ENCODE peak calls at places on chromosomes 12 and 14, in six cellular contexts. One of them, this sample, is unnamed.
A peak's percentile ranks its signal among the peaks of the same experiment; 100 is the strongest.

GRCh38 chr12:123071401-123072304 is 79.2 kb downstream of the PITPNM2 start:
- DNase-seq in uterus: no peak
- DNase-seq in keratinocyte: no peak
- DNase-seq in mammary epithelial cell: no peak
- DNase-seq in left ventricle myocardium inferior: peak; percentile 59
- DNase-seq in brain microvascular endothelial cell: no peak
- DNase-seq in this sample: no peak

GRCh38 chr14:103704708-103705107 is 10.5 kb downstream of the XRCC3 start:
- DNase-seq in uterus: no peak
- DNase-seq in keratinocyte: no peak
- DNase-seq in mammary epithelial cell: no peak
- DNase-seq in left ventricle myocardium inferior: no peak
- DNase-seq in brain microvascular endothelial cell: no peak
- DNase-seq in this sample: no peak

GRCh38 chr14:88841741-88842140 is 17.3 kb downstream of the TTC8 start:
- DNase-seq in uterus: no peak
- DNase-seq in keratinocyte: no peak
- DNase-seq in mammary epithelial cell: peak; percentile 23
- DNase-seq in left ventricle myocardium inferior: no peak
- DNase-seq in brain microvascular endothelial cell: no peak
- DNase-seq in this sample: no peak

GRCh38 chr12:42237853-42238239 is 202 bp downstream of the YAF2 start:
- DNase-seq in uterus: no peak
- DNase-seq in keratinocyte: no peak
- DNase-seq in mammary epithelial cell: no peak
- DNase-seq in left ventricle myocardium inferior: no peak
- DNase-seq in brain microvascular endothelial cell: no peak
- DNase-seq in this sample: no peak

GRCh38 chr12:84727964-84728363 is 184.6 kb downstream of the SLC6A15 start:
- DNase-seq in uterus: no peak
- DNase-seq in keratinocyte: peak; percentile 26
- DNase-seq in mammary epithelial cell: peak; percentile 76
- DNase-seq in left ventricle myocardium inferior: no peak
- DNase-seq in brain microvascular endothelial cell: peak; percentile 14
- DNase-seq in this sample: peak; percentile 27

GRCh38 chr12:95118788-95119179 is 45.4 kb upstream of the NR2C1 start:
- DNase-seq in uterus: no peak
- DNase-seq in keratinocyte: no peak
- DNase-seq in mammary epithelial cell: no peak
- DNase-seq in left ventricle myocardium inferior: no peak
- DNase-seq in brain microvascular endothelial cell: no peak
- DNase-seq in this sample: peak; percentile 54

GRCh38 chr12:74725154-74725553 is 187.5 kb downstream of the ATXN7L3B start:
- DNase-seq in uterus: no peak
- DNase-seq in keratinocyte: no peak
- DNase-seq in mammary epithelial cell: no peak
- DNase-seq in left ventricle myocardium inferior: no peak
- DNase-seq in brain microvascular endothelial cell: peak; percentile 44
- DNase-seq in this sample: peak; percentile 73

GRCh38 chr12:89470741-89471504 is 53.7 kb downstream of the GALNT4 start:
- DNase-seq in uterus: no peak
- DNase-seq in keratinocyte: no peak
- DNase-seq in mammary epithelial cell: peak; percentile 21
- DNase-seq in left ventricle myocardium inferior: no peak
- DNase-seq in brain microvascular endothelial cell: no peak
- DNase-seq in this sample: peak; percentile 71

GRCh38 chr12:46218509-46219095 is 50.2 kb downstream of the SLC38A1 start:
- DNase-seq in uterus: no peak
- DNase-seq in keratinocyte: no peak
- DNase-seq in mammary epithelial cell: peak; percentile 15
- DNase-seq in left ventricle myocardium inferior: no peak
- DNase-seq in brain microvascular endothelial cell: no peak
- DNase-seq in this sample: no peak

GRCh38 chr12:7096006-7096903 is 4.0 kb upstream of the C1R start:
- DNase-seq in uterus: no peak
- DNase-seq in keratinocyte: no peak
- DNase-seq in mammary epithelial cell: no peak
- DNase-seq in left ventricle myocardium inferior: no peak
- DNase-seq in brain microvascular endothelial cell: no peak
- DNase-seq in this sample: no peak

GRCh38 chr12:10221846-10222245 is 9.2 kb downstream of the GABARAPL1 start:
- DNase-seq in uterus: no peak
- DNase-seq in keratinocyte: no peak
- DNase-seq in mammary epithelial cell: peak; percentile 81
- DNase-seq in left ventricle myocardium inferior: no peak
- DNase-seq in brain microvascular endothelial cell: no peak
- DNase-seq in this sample: no peak

GRCh38 chr14:96829791-96830190 is 32.6 kb downstream of the VRK1 start:
- DNase-seq in uterus: no peak
- DNase-seq in keratinocyte: no peak
- DNase-seq in mammary epithelial cell: no peak
- DNase-seq in left ventricle myocardium inferior: no peak
- DNase-seq in brain microvascular endothelial cell: no peak
- DNase-seq in this sample: no peak

GRCh38 chr14:94320243-94320642 is 2.9 kb downstream of the SERPINA6 start:
- DNase-seq in uterus: no peak
- DNase-seq in keratinocyte: no peak
- DNase-seq in mammary epithelial cell: peak; percentile 88
- DNase-seq in left ventricle myocardium inferior: no peak
- DNase-seq in brain microvascular endothelial cell: no peak
- DNase-seq in this sample: no peak

GRCh38 chr12:2958432-2959193 is 584 bp upstream of the TEAD4 start:
- DNase-seq in uterus: peak; percentile 33
- DNase-seq in keratinocyte: peak; percentile 64
- DNase-seq in mammary epithelial cell: peak; percentile 84
- DNase-seq in left ventricle myocardium inferior: peak; percentile 65
- DNase-seq in brain microvascular endothelial cell: peak; percentile 58
- DNase-seq in this sample: peak; percentile 86

GRCh38 chr12:78392918-78393317 is 471.7 kb upstream of the SYT1 start:
- DNase-seq in uterus: no peak
- DNase-seq in keratinocyte: no peak
- DNase-seq in mammary epithelial cell: peak; percentile 2
- DNase-seq in left ventricle myocardium inferior: no peak
- DNase-seq in brain microvascular endothelial cell: peak; percentile 32
- DNase-seq in this sample: peak; percentile 79

GRCh38 chr12:32400866-32401265 is 1.5 kb downstream of the FGD4 start:
- DNase-seq in uterus: no peak
- DNase-seq in keratinocyte: no peak
- DNase-seq in mammary epithelial cell: no peak
- DNase-seq in left ventricle myocardium inferior: no peak
- DNase-seq in brain microvascular endothelial cell: no peak
- DNase-seq in this sample: no peak

GRCh38 chr12:85357609-85358008 is 77.6 kb downstream of the ALX1 start:
- DNase-seq in uterus: no peak
- DNase-seq in keratinocyte: no peak
- DNase-seq in mammary epithelial cell: no peak
- DNase-seq in left ventricle myocardium inferior: no peak
- DNase-seq in brain microvascular endothelial cell: no peak
- DNase-seq in this sample: no peak

GRCh38 chr12:51814311-51815088 is 34.0 kb downstream of the FIGNL2 start:
- DNase-seq in uterus: peak; percentile 51
- DNase-seq in keratinocyte: no peak
- DNase-seq in mammary epithelial cell: peak; percentile 18
- DNase-seq in left ventricle myocardium inferior: peak; percentile 81
- DNase-seq in brain microvascular endothelial cell: peak; percentile 25
- DNase-seq in this sample: peak; percentile 89

GRCh38 chr14:65226824-65227604 is 124.7 kb upstream of the MAX start:
- DNase-seq in uterus: no peak
- DNase-seq in keratinocyte: no peak
- DNase-seq in mammary epithelial cell: no peak
- DNase-seq in left ventricle myocardium inferior: no peak
- DNase-seq in brain microvascular endothelial cell: no peak
- DNase-seq in this sample: peak; percentile 80

GRCh38 chr14:44782775-44783238 is 178.9 kb downstream of the KLHL28 start:
- DNase-seq in uterus: no peak
- DNase-seq in keratinocyte: no peak
- DNase-seq in mammary epithelial cell: no peak
- DNase-seq in left ventricle myocardium inferior: no peak
- DNase-seq in brain microvascular endothelial cell: no peak
- DNase-seq in this sample: no peak

GRCh38 chr14:102140750-102141145 is 1.1 kb downstream of the WDR20 start:
- DNase-seq in uterus: no peak
- DNase-seq in keratinocyte: no peak
- DNase-seq in mammary epithelial cell: peak; percentile 33
- DNase-seq in left ventricle myocardium inferior: no peak
- DNase-seq in brain microvascular endothelial cell: no peak
- DNase-seq in this sample: no peak

GRCh38 chr12:26906704-26907103 is 31.1 kb downstream of the INTS13 start:
- DNase-seq in uterus: no peak
- DNase-seq in keratinocyte: no peak
- DNase-seq in mammary epithelial cell: peak; percentile 14
- DNase-seq in left ventricle myocardium inferior: no peak
- DNase-seq in brain microvascular endothelial cell: no peak
- DNase-seq in this sample: no peak

DNA sequence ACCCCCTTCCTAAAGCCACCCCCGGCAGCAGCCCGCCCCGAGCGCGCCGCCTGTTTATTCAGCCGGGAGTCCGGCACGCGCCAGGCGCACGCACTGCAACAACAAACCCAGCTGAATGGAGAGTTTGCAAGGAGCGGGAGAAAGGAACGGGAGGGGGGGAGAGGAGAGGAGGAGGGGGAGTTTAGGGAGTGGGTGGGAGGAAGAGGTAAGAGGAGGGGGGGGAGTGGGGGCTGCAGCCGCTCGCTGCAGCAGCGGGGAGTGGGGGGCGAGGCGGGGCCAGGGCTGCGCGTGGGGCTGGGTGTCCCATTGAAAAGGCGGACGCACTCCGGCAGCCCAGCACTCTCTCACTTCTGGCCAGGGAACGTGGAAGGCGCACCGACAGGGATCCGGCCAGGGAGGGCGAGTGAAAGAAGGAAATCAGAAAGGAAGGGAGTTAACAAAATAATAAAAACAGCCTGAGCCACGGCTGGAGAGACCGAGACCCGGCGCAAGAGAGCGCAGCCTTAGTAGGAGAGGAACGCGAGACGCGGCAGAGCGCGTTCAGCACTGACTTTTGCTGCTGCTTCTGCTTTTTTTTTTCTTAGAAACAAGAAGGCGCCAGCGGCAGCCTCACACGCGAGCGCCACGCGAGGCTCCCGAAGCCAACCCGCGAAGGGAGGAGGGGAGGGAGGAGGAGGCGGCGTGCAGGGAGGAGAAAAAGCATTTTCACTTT is at the start of gene ASCL1:
- DNase-seq in uterus: no peak
- DNase-seq in keratinocyte: no peak
- DNase-seq in mammary epithelial cell: peak; percentile 33
- DNase-seq in left ventricle myocardium inferior: no peak
- DNase-seq in brain microvascular endothelial cell: no peak
- DNase-seq in this sample: peak; percentile 60
- H3K4me3 ChIP-seq in uterus: peak within 1 kb of the TSS; percentile 27
- H3K4me3 ChIP-seq in keratinocyte: peak within 1 kb of the TSS; percentile 61
- H3K4me3 ChIP-seq in mammary epithelial cell: peak within 1 kb of the TSS; percentile 7
- H3K4me3 ChIP-seq in left ventricle myocardium inferior: peak within 1 kb of the TSS; percentile 62
- H3K4me3 ChIP-seq in brain microvascular endothelial cell: peak within 1 kb of the TSS; percentile 42
- H3K4me3 ChIP-seq in this sample: peak within 1 kb of the TSS; percentile 77

GRCh38 chr14:58275527-58276190 is 22.7 kb upstream of the ARID4A start:
- DNase-seq in uterus: no peak
- DNase-seq in keratinocyte: no peak
- DNase-seq in mammary epithelial cell: no peak
- DNase-seq in left ventricle myocardium inferior: no peak
- DNase-seq in brain microvascular endothelial cell: no peak
- DNase-seq in this sample: peak; percentile 20
- H3K36me3 ChIP-seq in uterus: no peaks in the 10 kb centered on the region
- H3K36me3 ChIP-seq in keratinocyte: peaks cover 21% of the 10 kb centered on the region
- H3K36me3 ChIP-seq in mammary epithelial cell: peaks cover 31% of the 10 kb centered on the region
- H3K36me3 ChIP-seq in left ventricle myocardium inferior: peaks cover 63% of the 10 kb centered on the region
- H3K36me3 ChIP-seq in brain microvascular endothelial cell: peaks cover 27% of the 10 kb centered on the region
- H3K36me3 ChIP-seq in this sample: peaks cover 71% of the 10 kb centered on the region

GRCh38 chr14:105045710-105046326 is 19.4 kb downstream of the GPR132 start:
- DNase-seq in uterus: peak; percentile 88
- DNase-seq in keratinocyte: no peak
- DNase-seq in mammary epithelial cell: peak; percentile 59
- DNase-seq in left ventricle myocardium inferior: peak; percentile 89
- DNase-seq in brain microvascular endothelial cell: peak; percentile 64
- DNase-seq in this sample: peak; percentile 96
- H3K4me3 ChIP-seq in uterus: no peak overlapping the region
- H3K4me3 ChIP-seq in keratinocyte: no peak overlapping the region
- H3K4me3 ChIP-seq in mammary epithelial cell: no peak overlapping the region
- H3K4me3 ChIP-seq in left ventricle myocardium inferior: no peak overlapping the region
- H3K4me3 ChIP-seq in brain microvascular endothelial cell: peak overlapping the region; percentile 29
- H3K4me3 ChIP-seq in this sample: no peak overlapping the region

GRCh38 chr12:47602330-47602729 is 103.5 kb downstream of the RPAP3 start:
- DNase-seq in uterus: no peak
- DNase-seq in keratinocyte: no peak
- DNase-seq in mammary epithelial cell: no peak
- DNase-seq in left ventricle myocardium inferior: no peak
- DNase-seq in brain microvascular endothelial cell: peak; percentile 83
- DNase-seq in this sample: peak; percentile 42

GRCh38 chr12:47601071-47601470 is 104.8 kb downstream of the RPAP3 start:
- DNase-seq in uterus: no peak
- DNase-seq in keratinocyte: no peak
- DNase-seq in mammary epithelial cell: no peak
- DNase-seq in left ventricle myocardium inferior: no peak
- DNase-seq in brain microvascular endothelial cell: no peak
- DNase-seq in this sample: no peak

GRCh38 chr12:47604474-47604873 is 101.4 kb downstream of the RPAP3 start:
- DNase-seq in uterus: no peak
- DNase-seq in keratinocyte: no peak
- DNase-seq in mammary epithelial cell: peak; percentile 72
- DNase-seq in left ventricle myocardium inferior: no peak
- DNase-seq in brain microvascular endothelial cell: peak; percentile 50
- DNase-seq in this sample: peak; percentile 2

DNA sequence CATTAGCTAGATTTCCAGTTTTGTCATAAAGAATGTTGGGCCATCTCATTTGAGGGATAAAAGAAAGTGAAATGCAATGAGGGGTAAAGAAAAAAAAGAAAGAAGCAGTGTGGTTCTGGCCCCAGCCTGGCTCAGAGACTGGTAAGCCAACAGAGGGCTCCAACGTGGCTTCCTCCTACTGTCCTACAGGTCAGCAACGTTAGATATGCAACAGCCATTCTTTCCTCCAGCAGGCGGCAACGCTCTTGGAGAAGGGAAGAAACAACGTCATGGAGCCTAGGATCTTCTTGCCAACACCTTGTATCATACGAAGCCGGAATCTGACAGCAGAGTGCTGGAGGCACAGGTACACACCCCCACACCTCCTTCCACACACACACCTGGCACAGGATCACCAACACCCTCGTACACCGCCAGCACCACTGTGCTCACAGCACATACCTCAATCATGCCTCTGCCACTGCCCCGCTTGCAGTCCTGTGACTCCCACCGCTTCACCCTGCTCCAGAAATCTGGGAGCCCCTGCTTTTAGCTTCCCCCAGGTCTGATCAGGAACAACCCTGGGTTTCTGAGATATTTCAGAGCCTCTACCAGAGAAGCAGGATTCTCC is 102.8 kb downstream of the RPAP3 start:
- DNase-seq in uterus: no peak
- DNase-seq in keratinocyte: no peak
- DNase-seq in mammary epithelial cell: no peak
- DNase-seq in left ventricle myocardium inferior: no peak
- DNase-seq in brain microvascular endothelial cell: no peak
- DNase-seq in this sample: no peak
- H3K36me3 ChIP-seq in uterus: no peaks in the 10 kb centered on the region
- H3K36me3 ChIP-seq in keratinocyte: no peaks in the 10 kb centered on the region
- H3K36me3 ChIP-seq in mammary epithelial cell: no peaks in the 10 kb centered on the region
- H3K36me3 ChIP-seq in left ventricle myocardium inferior: no peaks in the 10 kb centered on the region
- H3K36me3 ChIP-seq in brain microvascular endothelial cell: no peaks in the 10 kb centered on the region
- H3K36me3 ChIP-seq in this sample: no peaks in the 10 kb centered on the region

This sample was measured in adipocyte.